ENCODE peak calls at places on chromosomes 1 and 21, in nine cellular contexts. Q is fibroblast of the conjunctiva; X is M059J; M is aorta; N is AG08395; I is sciatic nerve; D is effector CD8-positive, alpha-beta T cell; L is T-cell; Z is effector memory CD8-positive, alpha-beta T cell. Y is an unnamed sample.

GRCh38 chr1:193299038-193299437 is 112.6 kb upstream of the B3GALT2 start:
- DNase-seq in Q (no peak), X (no peak), M (no peak), N (no peak), I (no peak), D (no peak), L (no peak), Z (no peak), Y (no peak)

GRCh38 chr1:35340519-35340918 is 72.0 kb downstream of the ZMYM4 start:
- DNase-seq in Q (no peak), X (no peak), M (no peak), N (no peak), I (no peak), D (no peak), L (no peak), Z (no peak), Y (no peak)

GRCh38 chr1:3638027-3638426 is 11.9 kb downstream of the WRAP73 start:
- DNase-seq in Q (no peak), X (no peak), M (no peak), N (no peak), I (no peak), D (no peak), L (no peak), Z (no peak), Y (peak)

GRCh38 chr1:27559466-27560030 is 44.4 kb downstream of the AHDC1 start:
- DNase-seq in Q (no peak), X (no peak), M (no peak), N (no peak), I (no peak), D (no peak), L (no peak), Z (no peak), Y (no peak)

GRCh38 chr1:202952818-202953217 is 5.3 kb downstream of the ADIPOR1 start:
- DNase-seq in Q (no peak), X (peak), M (peak), N (peak), I (no peak), D (no peak), L (no peak), Z (no peak), Y (no peak)

GRCh38 chr1:203325004-203325417 is 19.7 kb downstream of the BTG2 start:
- DNase-seq in Q (no peak), X (peak), M (no peak), N (no peak), I (no peak), D (peak), L (peak), Z (peak), Y (no peak)

GRCh38 chr1:93690921-93691789 is 9.5 kb upstream of the BCAR3 start:
- DNase-seq in Q (no peak), X (peak), M (peak), N (no peak), I (no peak), D (no peak), L (no peak), Z (no peak), Y (no peak)

GRCh38 chr1:174877208-174877673 is 122.5 kb upstream of the CACYBP start:
- DNase-seq in Q (no peak), X (no peak), M (no peak), N (no peak), I (no peak), D (no peak), L (no peak), Z (no peak), Y (no peak)

GRCh38 chr1:245588250-245588649 is 433.5 kb downstream of the KIF26B start:
- DNase-seq in Q (no peak), X (no peak), M (no peak), N (no peak), I (no peak), D (no peak), L (no peak), Z (no peak), Y (peak)

GRCh38 chr1:47023268-47024137 is at the start of gene CYP4X1:
- DNase-seq in Q (no peak), X (no peak), M (peak), N (no peak), I (peak), D (no peak), L (no peak), Z (no peak), Y (peak)

GRCh38 chr1:235047331-235047871 is 81.2 kb downstream of the TOMM20 start:
- DNase-seq in Q (no peak), X (no peak), M (peak), N (no peak), I (no peak), D (no peak), L (no peak), Z (no peak), Y (peak)

GRCh38 chr1:154861607-154862094 is 8.4 kb downstream of the KCNN3 start:
- DNase-seq in Q (no peak), X (peak), M (no peak), N (no peak), I (no peak), D (no peak), L (no peak), Z (no peak), Y (no peak)

GRCh38 chr1:175504875-175505555 is 238.4 kb downstream of the TNR start:
- DNase-seq in Q (no peak), X (no peak), M (no peak), N (no peak), I (no peak), D (no peak), L (no peak), Z (no peak), Y (no peak)

GRCh38 chr21:45534591-45535331 is 7.5 kb downstream of the SLC19A1 start:
- DNase-seq in Q (no peak), X (no peak), M (peak), N (no peak), I (no peak), D (no peak), L (no peak), Z (no peak), Y (peak)

GRCh38 chr1:95503371-95504145 is 269.5 kb downstream of the RWDD3 start:
- DNase-seq in Q (no peak), X (no peak), M (no peak), N (no peak), I (no peak), D (no peak), L (no peak), Z (no peak), Y (no peak)

GRCh38 chr1:10799726-10800125 is 3.3 kb upstream of the CASZ1 start:
- DNase-seq in Q (no peak), X (no peak), M (no peak), N (no peak), I (no peak), D (no peak), L (no peak), Z (no peak), Y (no peak)

GRCh38 chr1:99969729-99970591 is at the start of gene SLC35A3:
- DNase-seq in Q (peak), X (peak), M (peak), N (peak), I (peak), D (peak), L (peak), Z (peak), Y (peak)

GRCh38 chr1:59596432-59596831 is 218.3 kb upstream of the HOOK1 start:
- DNase-seq in Q (peak), X (peak), M (no peak), N (peak), I (no peak), D (no peak), L (no peak), Z (no peak), Y (no peak)

GRCh38 chr1:64229307-64229706 is 25.9 kb downstream of the UBE2U start:
- DNase-seq in Q (no peak), X (no peak), M (no peak), N (no peak), I (no peak), D (no peak), L (no peak), Z (no peak), Y (no peak)

GRCh38 chr1:201888282-201889033 is at the start of gene SHISA4:
- DNase-seq in Q (no peak), X (peak), M (peak), N (peak), I (peak), D (no peak), L (no peak), Z (no peak), Y (peak)

GRCh38 chr1:179017383-179018326 is 8.0 kb upstream of the FAM20B start:
- DNase-seq in Q (no peak), X (peak), M (no peak), N (peak), I (no peak), D (no peak), L (no peak), Z (no peak), Y (no peak)

GRCh38 chr1:41883507-41883906 is 35.2 kb downstream of the HIVEP3 start:
- DNase-seq in Q (no peak), X (no peak), M (no peak), N (no peak), I (no peak), D (no peak), L (no peak), Z (no peak), Y (no peak)

GRCh38 chr1:16342331-16343062 is 9.8 kb downstream of the FBXO42 start:
- DNase-seq in Q (no peak), X (no peak), M (no peak), N (no peak), I (no peak), D (no peak), L (no peak), Z (no peak), Y (no peak)

GRCh38 chr1:244678687-244679086 is 25.8 kb downstream of the DESI2 start:
- DNase-seq in Q (no peak), X (no peak), M (no peak), N (no peak), I (no peak), D (no peak), L (no peak), Z (no peak), Y (no peak)

GRCh38 chr1:47424336-47424982 is 8.4 kb downstream of the FOXE3 start:
- DNase-seq in Q (peak), X (peak), M (no peak), N (peak), I (no peak), D (no peak), L (no peak), Z (no peak), Y (no peak)

GRCh38 chr1:204166237-204166636 is at the start of gene REN:
- DNase-seq in Q (no peak), X (no peak), M (no peak), N (no peak), I (no peak), D (no peak), L (no peak), Z (no peak), Y (no peak)